ENCODE peak calls at places on chromosomes 7 and 10, in five cellular contexts. One of them, this sample, is unnamed.

GRCh38 chr7:134901389-134902020 is 84.8 kb upstream of the AGBL3 start:
- DNase-seq in endothelial cell: no peak
- DNase-seq in chondrocyte: no peak
- DNase-seq in GM10248: no peak
- DNase-seq in natural killer cell: no peak
- DNase-seq in this sample: no peak

GRCh38 chr10:129193148-129193547 is 273.9 kb upstream of the MGMT start:
- DNase-seq in endothelial cell: no peak
- DNase-seq in chondrocyte: no peak
- DNase-seq in GM10248: no peak
- DNase-seq in natural killer cell: no peak
- DNase-seq in this sample: no peak

GRCh38 chr10:71571460-71572175 is 148.0 kb downstream of the C10orf105 start:
- DNase-seq in endothelial cell: no peak
- DNase-seq in chondrocyte: no peak
- DNase-seq in GM10248: no peak
- DNase-seq in natural killer cell: no peak
- DNase-seq in this sample: no peak

GRCh38 chr10:101444058-101444457 is 90.1 kb downstream of the BTRC start:
- DNase-seq in endothelial cell: no peak
- DNase-seq in chondrocyte: no peak
- DNase-seq in GM10248: no peak
- DNase-seq in natural killer cell: no peak
- DNase-seq in this sample: no peak

GRCh38 chr10:23556727-23557440 is 118.0 kb downstream of the OTUD1 start:
- DNase-seq in endothelial cell: no peak
- DNase-seq in chondrocyte: no peak
- DNase-seq in GM10248: no peak
- DNase-seq in natural killer cell: no peak
- DNase-seq in this sample: no peak

GRCh38 chr7:117323877-117324699 is 1.2 kb upstream of the WNT2 start:
- DNase-seq in endothelial cell: peak; percentile 34
- DNase-seq in chondrocyte: no peak
- DNase-seq in GM10248: peak; percentile 23
- DNase-seq in natural killer cell: no peak
- DNase-seq in this sample: peak; percentile 61

GRCh38 chr10:22712959-22713852 is 1.2 kb downstream of the PIP4K2A start:
- DNase-seq in endothelial cell: peak; percentile 21
- DNase-seq in chondrocyte: no peak
- DNase-seq in GM10248: peak; percentile 45
- DNase-seq in natural killer cell: peak; percentile 55
- DNase-seq in this sample: peak; percentile 50

GRCh38 chr7:149766215-149766614 is 7.2 kb downstream of the ZNF467 start:
- DNase-seq in endothelial cell: no peak
- DNase-seq in chondrocyte: no peak
- DNase-seq in GM10248: no peak
- DNase-seq in natural killer cell: no peak
- DNase-seq in this sample: no peak

GRCh38 chr10:127997937-127998336 is 91.0 kb downstream of the PTPRE start:
- DNase-seq in endothelial cell: no peak
- DNase-seq in chondrocyte: no peak
- DNase-seq in GM10248: no peak
- DNase-seq in natural killer cell: no peak
- DNase-seq in this sample: no peak

GRCh38 chr10:119442758-119443060 is 99.8 kb downstream of the RGS10 start:
- DNase-seq in endothelial cell: no peak
- DNase-seq in chondrocyte: no peak
- DNase-seq in GM10248: no peak
- DNase-seq in natural killer cell: no peak
- DNase-seq in this sample: no peak

GRCh38 chr10:19877466-19878255 is 61.4 kb downstream of the PLXDC2 start:
- DNase-seq in endothelial cell: no peak
- DNase-seq in chondrocyte: no peak
- DNase-seq in GM10248: no peak
- DNase-seq in natural killer cell: no peak
- DNase-seq in this sample: no peak

GRCh38 chr7:98531717-98532116 is 85.4 kb upstream of the NPTX2 start:
- DNase-seq in endothelial cell: no peak
- DNase-seq in chondrocyte: no peak
- DNase-seq in GM10248: no peak
- DNase-seq in natural killer cell: no peak
- DNase-seq in this sample: no peak

GRCh38 chr7:110573862-110574528 is 516.9 kb upstream of the LRRN3 start:
- DNase-seq in endothelial cell: no peak
- DNase-seq in chondrocyte: no peak
- DNase-seq in GM10248: no peak
- DNase-seq in natural killer cell: no peak
- DNase-seq in this sample: no peak

GRCh38 chr10:1672001-1672781 is 65.1 kb downstream of the ADARB2 start:
- DNase-seq in endothelial cell: no peak
- DNase-seq in chondrocyte: no peak
- DNase-seq in GM10248: no peak
- DNase-seq in natural killer cell: no peak
- DNase-seq in this sample: no peak

GRCh38 chr7:149724661-149725425 is 48.5 kb downstream of the ZNF467 start:
- DNase-seq in endothelial cell: no peak
- DNase-seq in chondrocyte: peak; percentile 68
- DNase-seq in GM10248: no peak
- DNase-seq in natural killer cell: no peak
- DNase-seq in this sample: no peak

GRCh38 chr10:114491419-114491818 is 87.1 kb upstream of the AFAP1L2 start:
- DNase-seq in endothelial cell: no peak
- DNase-seq in chondrocyte: no peak
- DNase-seq in GM10248: no peak
- DNase-seq in natural killer cell: no peak
- DNase-seq in this sample: no peak

GRCh38 chr10:100157140-100157539 is 28.7 kb downstream of the ERLIN1 start:
- DNase-seq in endothelial cell: no peak
- DNase-seq in chondrocyte: no peak
- DNase-seq in GM10248: no peak
- DNase-seq in natural killer cell: no peak
- DNase-seq in this sample: no peak

GRCh38 chr10:131088619-131089018 is 222.9 kb downstream of the TCERG1L start:
- DNase-seq in endothelial cell: no peak
- DNase-seq in chondrocyte: no peak
- DNase-seq in GM10248: no peak
- DNase-seq in natural killer cell: no peak
- DNase-seq in this sample: no peak

DNA sequence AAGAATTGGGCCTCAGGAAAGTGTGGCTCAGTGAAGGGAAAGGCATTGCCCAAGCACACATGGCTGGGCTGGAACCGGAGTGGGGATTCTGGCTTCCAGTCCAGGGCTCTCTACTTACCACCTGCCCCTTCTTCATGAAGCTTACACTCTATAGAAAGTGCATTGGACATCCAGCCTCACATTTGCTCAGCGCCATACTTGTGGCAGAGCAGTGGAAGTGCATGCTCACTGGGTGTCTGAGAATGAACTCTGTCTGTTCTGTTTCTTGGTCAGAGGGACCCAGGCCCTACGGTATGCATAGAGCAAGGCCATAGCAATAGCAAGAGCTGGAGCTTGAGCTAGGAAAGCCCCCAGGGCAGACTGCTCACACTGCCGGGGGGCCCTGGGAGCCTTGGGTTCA is 1253.5 kb downstream of the TYW1 start:
- DNase-seq in endothelial cell: no peak
- DNase-seq in chondrocyte: no peak
- DNase-seq in GM10248: no peak
- DNase-seq in natural killer cell: no peak
- DNase-seq in this sample: no peak
- TF ChIP-seq CTCF in endothelial cell: no peak
- TF ChIP-seq CTCF in chondrocyte: no peak
- TF ChIP-seq CTCF in GM10248: no peak
- TF ChIP-seq CTCF in natural killer cell: no peak
- TF ChIP-seq CTCF in this sample: no peak

DNA sequence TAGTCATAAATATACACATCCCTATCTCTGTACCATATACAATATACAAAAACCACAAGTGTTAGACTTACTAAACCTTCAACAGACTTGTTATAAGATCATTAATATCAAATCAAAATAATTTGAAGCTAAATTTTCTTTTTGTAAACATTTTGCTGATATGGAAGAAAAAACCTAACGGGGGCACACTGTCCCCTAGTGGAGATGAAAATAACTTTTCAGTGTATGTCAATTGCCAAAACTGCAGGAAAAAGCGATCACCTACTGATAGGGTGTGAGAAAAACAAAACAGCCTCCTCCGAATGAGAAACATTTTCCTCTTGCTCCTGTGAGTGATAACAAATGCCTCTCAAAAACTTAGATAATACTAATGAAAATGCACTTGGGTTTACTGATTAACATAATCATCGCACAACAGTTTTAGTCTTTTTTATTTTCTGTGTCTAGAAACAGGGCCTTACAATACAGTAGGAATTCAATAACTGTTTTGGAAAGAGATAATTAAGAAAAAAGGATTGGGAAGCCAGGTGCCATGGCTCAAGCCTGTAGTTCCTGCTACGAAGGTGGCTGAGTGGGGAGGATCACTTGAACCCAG is 322.7 kb downstream of the CRPPA start:
- DNase-seq in endothelial cell: peak; percentile 21
- DNase-seq in chondrocyte: no peak
- DNase-seq in GM10248: no peak
- DNase-seq in natural killer cell: no peak
- DNase-seq in this sample: peak; percentile 2
- TF ChIP-seq CTCF in endothelial cell: peak; percentile 93
- TF ChIP-seq CTCF in chondrocyte: peak; percentile 82
- TF ChIP-seq CTCF in GM10248: peak; percentile 30
- TF ChIP-seq CTCF in natural killer cell: peak; percentile 32
- TF ChIP-seq CTCF in this sample: peak; percentile 87

DNA sequence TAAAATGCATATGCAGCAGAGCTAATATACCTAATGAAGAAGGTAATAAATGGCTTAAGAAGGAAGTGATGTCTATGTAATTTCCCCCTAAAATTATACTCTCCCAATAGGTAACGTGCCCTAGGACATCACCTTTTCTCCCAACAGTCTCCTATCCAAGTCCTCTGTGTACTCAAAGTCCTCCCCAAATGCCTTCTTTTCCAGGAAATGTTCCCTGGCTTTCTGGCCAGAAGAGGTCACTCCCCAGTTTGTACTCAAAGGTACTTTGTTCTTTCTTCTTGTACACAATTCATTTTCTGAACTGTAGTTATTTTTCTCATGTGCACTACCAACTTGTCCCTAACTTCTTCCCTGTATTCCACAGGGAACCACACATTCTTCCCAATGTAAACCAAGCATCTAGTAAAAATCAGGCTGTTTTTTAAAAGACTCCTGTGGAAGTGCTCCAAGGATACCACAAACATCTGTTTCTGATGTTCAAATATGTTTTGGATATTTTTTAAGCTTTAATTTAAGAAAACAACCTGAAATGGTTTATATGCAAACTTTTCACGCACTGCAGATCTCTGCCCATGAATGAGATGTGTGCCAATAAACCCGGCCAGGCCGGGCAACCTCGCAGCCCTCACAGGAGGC is 262.3 kb upstream of the KLF14 start:
- DNase-seq in endothelial cell: no peak
- DNase-seq in chondrocyte: no peak
- DNase-seq in GM10248: no peak
- DNase-seq in natural killer cell: no peak
- DNase-seq in this sample: no peak
- TF ChIP-seq CTCF in endothelial cell: no peak
- TF ChIP-seq CTCF in chondrocyte: no peak
- TF ChIP-seq CTCF in GM10248: no peak
- TF ChIP-seq CTCF in natural killer cell: no peak
- TF ChIP-seq CTCF in this sample: no peak

GRCh38 chr7:67301667-67302066 is 305.0 kb downstream of the TYW1 start:
- DNase-seq in endothelial cell: no peak
- DNase-seq in chondrocyte: no peak
- DNase-seq in GM10248: no peak
- DNase-seq in natural killer cell: no peak
- DNase-seq in this sample: no peak

DNA sequence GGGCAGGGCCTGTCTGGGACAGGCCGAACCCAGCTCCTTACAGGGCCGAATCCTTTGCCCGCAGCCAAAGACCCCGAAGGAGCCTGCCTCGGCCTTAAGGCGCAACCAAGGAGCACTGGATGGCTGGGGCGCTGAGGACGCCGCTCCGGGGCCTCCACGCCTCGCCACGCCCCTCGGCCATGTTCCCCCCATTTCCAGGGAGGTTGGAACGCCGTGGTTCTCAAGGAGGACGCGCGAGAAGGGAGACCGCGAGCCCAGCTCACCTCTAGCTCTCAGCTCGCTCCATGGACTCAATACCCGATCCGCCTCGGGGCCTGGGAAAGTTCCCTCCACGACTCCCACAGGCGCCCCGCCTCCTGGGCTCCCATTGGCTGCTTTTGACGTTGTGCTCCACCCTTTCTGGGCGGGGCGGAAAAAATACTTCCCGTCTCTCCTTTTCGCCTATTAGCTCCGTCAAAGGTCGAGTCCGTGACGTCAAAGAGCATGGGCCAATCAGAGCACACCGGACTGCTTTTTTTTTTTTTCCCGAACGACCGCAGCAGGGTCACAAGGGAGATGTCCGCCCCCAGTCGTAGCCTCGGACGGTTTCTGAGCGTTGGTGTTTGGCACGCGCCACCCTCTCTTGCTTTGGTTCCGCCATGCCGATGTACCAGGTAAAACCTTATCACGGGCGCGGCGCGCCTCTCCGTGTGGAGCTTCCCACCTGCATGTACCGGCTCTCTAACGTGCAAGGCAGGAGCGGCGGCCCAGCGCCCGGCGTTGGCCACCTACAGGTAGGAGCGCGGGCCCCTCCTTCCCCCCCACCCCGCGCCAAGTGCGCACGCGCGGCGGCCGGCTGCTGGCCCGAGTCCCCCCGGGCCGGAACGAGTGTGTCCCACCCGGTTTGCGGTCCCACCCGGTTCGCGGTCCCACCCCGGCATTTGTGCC is 305.7 kb downstream of the TYW1 start:
- DNase-seq in endothelial cell: peak; percentile 95
- DNase-seq in chondrocyte: peak; percentile 99
- DNase-seq in GM10248: peak; percentile 96
- DNase-seq in natural killer cell: peak; percentile 98
- DNase-seq in this sample: peak; percentile 98
- TF ChIP-seq CTCF in endothelial cell: no peak
- TF ChIP-seq CTCF in chondrocyte: peak; percentile 74
- TF ChIP-seq CTCF in GM10248: peak; percentile 8
- TF ChIP-seq CTCF in natural killer cell: no peak
- TF ChIP-seq CTCF in this sample: no peak

GRCh38 chr10:106278385-106278784 is 886.1 kb downstream of the SORCS1 start:
- DNase-seq in endothelial cell: no peak
- DNase-seq in chondrocyte: no peak
- DNase-seq in GM10248: no peak
- DNase-seq in natural killer cell: no peak
- DNase-seq in this sample: no peak
- TF ChIP-seq CTCF in endothelial cell: no peak
- TF ChIP-seq CTCF in chondrocyte: no peak
- TF ChIP-seq CTCF in GM10248: no peak
- TF ChIP-seq CTCF in natural killer cell: no peak
- TF ChIP-seq CTCF in this sample: no peak